ENCODE peak calls at places on chromosomes 12 and 14, in four cellular contexts. I is nephron progenitor cell, H is mesothelial cell of epicardium, P is NCI-H460. R is an unnamed sample.

GRCh38 chr14:30462358-30462757 is 96.6 kb upstream of the G2E3 start:
- DNase-seq in I (no peak), H (no peak), P (no peak), R (no peak)

GRCh38 chr14:31950331-31950730 is 126.8 kb upstream of the ARHGAP5 start:
- DNase-seq in I (no peak), H (no peak), P (no peak), R (no peak)

GRCh38 chr12:124194521-124195225 is 100.2 kb upstream of the RFLNA start:
- DNase-seq in I (no peak), H (no peak), P (no peak), R (no peak)

GRCh38 chr14:50354527-50354926 is 42.2 kb downstream of the CDKL1 start:
- DNase-seq in I (no peak), H (no peak), P (no peak), R (no peak)

GRCh38 chr12:94603434-94604068 is 46.8 kb downstream of the TMCC3 start:
- DNase-seq in I (no peak), H (no peak), P (peak), R (no peak)

GRCh38 chr14:77579760-77580159 is 36.7 kb downstream of the SPTLC2 start:
- DNase-seq in I (no peak), H (no peak), P (no peak), R (no peak)

GRCh38 chr12:76636141-76636692 is 76.6 kb upstream of the OSBPL8 start:
- DNase-seq in I (no peak), H (no peak), P (no peak), R (no peak)

GRCh38 chr12:127619869-127620769 is 646.9 kb upstream of the TMEM132C start:
- DNase-seq in I (no peak), H (no peak), P (no peak), R (no peak)

GRCh38 chr12:96720363-96720705 is 186.7 kb upstream of the NEDD1 start:
- DNase-seq in I (no peak), H (no peak), P (peak), R (no peak)

GRCh38 chr14:92598549-92598905 is 84.9 kb downstream of the RIN3 start:
- DNase-seq in I (no peak), H (no peak), P (no peak), R (no peak)

GRCh38 chr12:121522962-121523361 is 57.9 kb downstream of the KDM2B start:
- DNase-seq in I (no peak), H (no peak), P (no peak), R (no peak)

GRCh38 chr12:75447695-75448393 is 32.7 kb upstream of the GLIPR1 start:
- DNase-seq in I (no peak), H (no peak), P (no peak), R (no peak)

GRCh38 chr12:30754383-30754749 is 385 bp downstream of the CAPRIN2 start:
- DNase-seq in I (no peak), H (no peak), P (no peak), R (no peak)

GRCh38 chr12:57455374-57456144 is 452 bp downstream of the INHBE start:
- DNase-seq in I (no peak), H (no peak), P (no peak), R (no peak)

GRCh38 chr14:102323102-102323501 is 3.6 kb downstream of the ZNF839 start:
- DNase-seq in I (no peak), H (no peak), P (peak), R (peak)

GRCh38 chr14:55721353-55721752 is 141.3 kb downstream of the KTN1 start:
- DNase-seq in I (no peak), H (no peak), P (no peak), R (no peak)

GRCh38 chr14:89466460-89466859 is 49.4 kb upstream of the FOXN3 start:
- DNase-seq in I (no peak), H (no peak), P (no peak), R (no peak)

GRCh38 chr14:94542111-94542810 is 19.0 kb upstream of the SERPINA4 start:
- DNase-seq in I (no peak), H (no peak), P (no peak), R (no peak)

GRCh38 chr14:51817326-51817725 is 43.1 kb upstream of the GNG2 start:
- DNase-seq in I (no peak), H (no peak), P (no peak), R (no peak)

GRCh38 chr12:83945871-83946270 is 966.7 kb downstream of the SLC6A15 start:
- DNase-seq in I (no peak), H (no peak), P (no peak), R (no peak)

GRCh38 chr12:111578276-111578970 is 20.7 kb downstream of the ATXN2 start:
- DNase-seq in I (no peak), H (no peak), P (peak), R (no peak)

GRCh38 chr12:52646613-52647012 is 5.4 kb downstream of the KRT2 start:
- DNase-seq in I (no peak), H (no peak), P (no peak), R (no peak)

GRCh38 chr14:69151458-69152180 is 1.3 kb downstream of the DCAF5 start:
- DNase-seq in I (peak), H (peak), P (peak), R (no peak)

GRCh38 chr12:116790066-116790465 is 52.0 kb downstream of the RNFT2 start:
- DNase-seq in I (no peak), H (no peak), P (no peak), R (no peak)

GRCh38 chr12:57554453-57554852 is 4.6 kb downstream of the KIF5A start:
- DNase-seq in I (no peak), H (no peak), P (no peak), R (no peak)

GRCh38 chr14:76773188-76773885 is 12.1 kb downstream of the VASH1 start:
- DNase-seq in I (no peak), H (no peak), P (no peak), R (peak)

GRCh38 chr12:77342275-77342674 is 276.9 kb upstream of the E2F7 start:
- DNase-seq in I (no peak), H (no peak), P (no peak), R (no peak)

GRCh38 chr14:80959448-80960006 is 4.1 kb downstream of the TSHR start:
- DNase-seq in I (no peak), H (no peak), P (no peak), R (no peak)

GRCh38 chr12:124433147-124433874 is 134.1 kb downstream of the NCOR2 start:
- DNase-seq in I (no peak), H (no peak), P (no peak), R (no peak)

GRCh38 chr14:88005978-88006851 is 1.3 kb downstream of the GPR65 start:
- DNase-seq in I (no peak), H (no peak), P (no peak), R (no peak)

GRCh38 chr14:35404496-35405303 is at the start of gene NFKBIA:
- DNase-seq in I (peak), H (peak), P (peak), R (no peak)

GRCh38 chr14:55152052-55152753 is 23.2 kb downstream of the LGALS3 start:
- DNase-seq in I (no peak), H (no peak), P (no peak), R (no peak)

GRCh38 chr14:75636100-75636692 is 24.5 kb downstream of the ERG28 start:
- DNase-seq in I (no peak), H (no peak), P (no peak), R (no peak)